ENCODE peak calls at places on chromosomes 5 and 9, in six cellular contexts. S is adrenal gland, H is HL-60, V is astrocyte of the spinal cord, G is fibroblast of pulmonary artery, C is BJ. I is an unnamed sample.

GRCh38 chr5:175032013-175032412 is 307.6 kb downstream of the MSX2 start:
- DNase-seq in S (no peak), H (no peak), V (no peak), G (no peak), C (no peak), I (no peak)

GRCh38 chr5:157603333-157604190 is 28.0 kb upstream of the ADAM19 start:
- DNase-seq in S (no peak), H (peak; percentile 10), V (peak; percentile 94), G (peak; percentile 84), C (peak; percentile 54), I (peak; percentile 65)

GRCh38 chr5:74212336-74212735 is 428.2 kb downstream of the ENC1 start:
- DNase-seq in S (no peak), H (peak; percentile 7), V (no peak), G (peak; percentile 53), C (no peak), I (no peak)

GRCh38 chr5:171907731-171908343 is 98.6 kb downstream of the FBXW11 start:
- DNase-seq in S (peak; percentile 44), H (peak; percentile 60), V (peak; percentile 72), G (peak; percentile 82), C (no peak), I (no peak)

GRCh38 chr5:60649288-60649917 is 50.6 kb downstream of the DEPDC1B start:
- DNase-seq in S (no peak), H (peak; percentile 1), V (peak; percentile 51), G (peak; percentile 60), C (no peak), I (peak; percentile 4)

GRCh38 chr9:752201-752600 is 89.3 kb upstream of the DMRT1 start:
- DNase-seq in S (no peak), H (no peak), V (peak; percentile 94), G (peak; percentile 92), C (peak; percentile 77), I (peak; percentile 87)

GRCh38 chr9:100714372-100715099 is 136.7 kb downstream of the CAVIN4 start:
- DNase-seq in S (peak; percentile 68), H (peak; percentile 51), V (peak; percentile 15), G (peak; percentile 77), C (no peak), I (no peak)

GRCh38 chr5:180365829-180366228 is 12.7 kb upstream of the GFPT2 start:
- DNase-seq in S (no peak), H (no peak), V (no peak), G (no peak), C (no peak), I (no peak)

GRCh38 chr9:21779397-21779796 is 23.0 kb upstream of the MTAP start:
- DNase-seq in S (no peak), H (no peak), V (no peak), G (no peak), C (no peak), I (no peak)

GRCh38 chr5:134874831-134875655 is 872 bp downstream of the TXNDC15 start:
- DNase-seq in S (peak; percentile 57), H (peak; percentile 3), V (peak; percentile 92), G (peak; percentile 84), C (peak; percentile 48), I (peak; percentile 77)

GRCh38 chr9:110141118-110141797 is 66.7 kb downstream of the C9orf152 start:
- DNase-seq in S (no peak), H (no peak), V (peak; percentile 90), G (peak; percentile 95), C (peak; percentile 98), I (peak; percentile 98)

GRCh38 chr5:10702911-10703491 is 58.0 kb downstream of the DAP start:
- DNase-seq in S (no peak), H (no peak), V (peak; percentile 52), G (peak; percentile 44), C (no peak), I (no peak)

GRCh38 chr5:151082274-151082902 is 1.6 kb upstream of the TNIP1 start:
- DNase-seq in S (no peak), H (no peak), V (no peak), G (no peak), C (no peak), I (no peak)

GRCh38 chr9:16726023-16726422 is 144.4 kb downstream of the BNC2 start:
- DNase-seq in S (no peak), H (no peak), V (peak; percentile 75), G (peak; percentile 73), C (no peak), I (no peak)

GRCh38 chr9:136489731-136490130 is 6.9 kb upstream of the SEC16A start:
- DNase-seq in S (no peak), H (no peak), V (no peak), G (no peak), C (no peak), I (no peak)

GRCh38 chr5:95241635-95242034 is 43.3 kb downstream of the MCTP1 start:
- DNase-seq in S (no peak), H (no peak), V (peak; percentile 13), G (no peak), C (no peak), I (no peak)

GRCh38 chr5:113153512-113154097 is 177.0 kb downstream of the DCP2 start:
- DNase-seq in S (no peak), H (no peak), V (no peak), G (no peak), C (no peak), I (peak; percentile 32)

GRCh38 chr9:95953986-95954385 is 78.5 kb downstream of the ERCC6L2 start:
- DNase-seq in S (no peak), H (no peak), V (no peak), G (no peak), C (no peak), I (no peak)

GRCh38 chr5:149282966-149283332 is 11.3 kb downstream of the AFAP1L1 start:
- DNase-seq in S (no peak), H (no peak), V (no peak), G (no peak), C (no peak), I (no peak)

GRCh38 chr9:111870774-111871542 is 25.7 kb upstream of the UGCG start:
- DNase-seq in S (no peak), H (no peak), V (no peak), G (no peak), C (no peak), I (no peak)

GRCh38 chr5:58412932-58413331 is 47.0 kb downstream of the PLK2 start:
- DNase-seq in S (no peak), H (no peak), V (no peak), G (no peak), C (no peak), I (no peak)

GRCh38 chr9:27303219-27303618 is 6.3 kb upstream of the EQTN start:
- DNase-seq in S (no peak), H (no peak), V (no peak), G (peak; percentile 6), C (no peak), I (no peak)

GRCh38 chr5:163649522-163649921 is 144.1 kb downstream of the MAT2B start:
- DNase-seq in S (no peak), H (no peak), V (peak; percentile 56), G (peak; percentile 83), C (no peak), I (peak; percentile 68)

GRCh38 chr5:112116372-112116771 is 302.7 kb downstream of the EPB41L4A start:
- DNase-seq in S (no peak), H (no peak), V (no peak), G (peak; percentile 18), C (no peak), I (no peak)

GRCh38 chr9:4225291-4226119 is 74.4 kb downstream of the GLIS3 start:
- DNase-seq in S (no peak), H (peak; percentile 9), V (peak; percentile 97), G (peak; percentile 62), C (peak; percentile 93), I (peak; percentile 73)

GRCh38 chr5:66307647-66308257 is 163.7 kb downstream of the SREK1 start:
- DNase-seq in S (no peak), H (peak; percentile 6), V (peak; percentile 70), G (peak; percentile 87), C (peak; percentile 4), I (peak; percentile 27)

GRCh38 chr9:131667576-131667975 is 72.3 kb downstream of the RAPGEF1 start:
- DNase-seq in S (no peak), H (no peak), V (peak; percentile 35), G (no peak), C (no peak), I (no peak)

GRCh38 chr5:151086905-151087360 is 6.1 kb upstream of the TNIP1 start:
- DNase-seq in S (no peak), H (no peak), V (no peak), G (no peak), C (no peak), I (no peak)

GRCh38 chr9:22383720-22384119 is 62.9 kb upstream of the DMRTA1 start:
- DNase-seq in S (no peak), H (no peak), V (no peak), G (no peak), C (no peak), I (no peak)

GRCh38 chr9:82829818-82830217 is 233.1 kb downstream of the RASEF start:
- DNase-seq in S (no peak), H (no peak), V (no peak), G (no peak), C (no peak), I (no peak)

GRCh38 chr9:125504616-125505015 is 202.4 kb downstream of the MAPKAP1 start:
- DNase-seq in S (no peak), H (no peak), V (no peak), G (no peak), C (no peak), I (no peak)

GRCh38 chr5:79200573-79201183 is 35.3 kb upstream of the JMY start:
- DNase-seq in S (no peak), H (no peak), V (no peak), G (peak; percentile 31), C (no peak), I (no peak)

GRCh38 chr9:83405674-83406255 is 132.4 kb downstream of the FRMD3 start:
- DNase-seq in S (no peak), H (no peak), V (no peak), G (no peak), C (no peak), I (no peak)

GRCh38 chr5:132825824-132826391 is 4.5 kb downstream of the SHROOM1 start:
- DNase-seq in S (no peak), H (no peak), V (no peak), G (no peak), C (no peak), I (no peak)

GRCh38 chr5:93280518-93280917 is 300.5 kb downstream of the NR2F1-AS1 start:
- DNase-seq in S (no peak), H (no peak), V (no peak), G (no peak), C (no peak), I (no peak)
- H3K4me3 ChIP-seq in S (no peak overlapping the region), H (no peak overlapping the region), V (no peak overlapping the region), G (no peak overlapping the region), C (no peak overlapping the region), I (no peak overlapping the region)

GRCh38 chr5:123098767-123099513 is 9.9 kb downstream of the PRDM6 start:
- DNase-seq in S (no peak), H (no peak), V (no peak), G (peak; percentile 60), C (no peak), I (no peak)
- H3K4me3 ChIP-seq in S (no peak overlapping the region), H (no peak overlapping the region), V (no peak overlapping the region), G (peak overlapping the region; percentile 23), C (peak overlapping the region; percentile 35), I (peak overlapping the region; percentile 13)

GRCh38 chr9:87500894-87501656 is 3.4 kb downstream of the DAPK1 start:
- DNase-seq in S (no peak), H (no peak), V (no peak), G (no peak), C (no peak), I (no peak)
- H3K4me3 ChIP-seq in S (no peak overlapping the region), H (no peak overlapping the region), V (no peak overlapping the region), G (no peak overlapping the region), C (no peak overlapping the region), I (no peak overlapping the region)

GRCh38 chr5:176646049-176646706 is 1.1 kb upstream of the TSPAN17 start:
- DNase-seq in S (no peak), H (no peak), V (no peak), G (no peak), C (no peak), I (no peak)
- H3K4me3 ChIP-seq in S (no peak overlapping the region), H (no peak overlapping the region), V (no peak overlapping the region), G (no peak overlapping the region), C (no peak overlapping the region), I (no peak overlapping the region)

I was measured in skeletal muscle cell.